ENCODE peak calls at places on chromosomes 4 and X, in four cellular contexts. Y, W, F and K are unnamed samples. For H3K9me3, the result is how much of the 10 kb centered on the place peaks cover.

GRCh38 chrX:68841251-68842049 is 12.6 kb downstream of the EFNB1 start:
- DNase-seq in Y (no peak), W (no peak), F (no peak), K (no peak)

GRCh38 chr4:30720021-30720655 is at the start of gene PCDH7:
- DNase-seq in Y (no peak), W (no peak), F (no peak), K (no peak)

GRCh38 chr4:173318648-173319211 is 15.4 kb downstream of the HMGB2 start:
- DNase-seq in Y (peak), W (no peak), F (peak), K (peak)

GRCh38 chr4:22969314-22969896 is 276.7 kb downstream of the GBA3 start:
- DNase-seq in Y (no peak), W (peak), F (no peak), K (no peak)

GRCh38 chr4:108126806-108127205 is 41.9 kb downstream of the LEF1 start:
- DNase-seq in Y (no peak), W (no peak), F (no peak), K (no peak)

GRCh38 chr4:99722006-99722405 is 64.4 kb upstream of the C4orf54 start:
- DNase-seq in Y (no peak), W (no peak), F (no peak), K (no peak)

GRCh38 chrX:30561191-30561590 is 16.4 kb downstream of the TASL start:
- DNase-seq in Y (no peak), W (no peak), F (peak), K (no peak)

GRCh38 chrX:18887177-18887820 is 96.6 kb downstream of the PHKA2 start:
- DNase-seq in Y (no peak), W (no peak), F (no peak), K (no peak)

GRCh38 chr4:112099701-112100289 is 45.5 kb upstream of the FAM241A start:
- DNase-seq in Y (peak), W (peak), F (peak), K (peak)

GRCh38 chr4:9685692-9686091 is 95.7 kb upstream of the DRD5 start:
- DNase-seq in Y (no peak), W (no peak), F (no peak), K (no peak)

GRCh38 chrX:48896611-48897011 is 957 bp downstream of the TIMM17B start:
- DNase-seq in Y (no peak), W (peak), F (no peak), K (peak)

GRCh38 chrX:2430265-2430825 is 70.4 kb downstream of the DHRSX start:
- DNase-seq in Y (no peak), W (no peak), F (no peak), K (no peak)

GRCh38 chr4:152936446-152937279 is 540 bp downstream of the FHDC1 start:
- DNase-seq in Y (no peak), W (peak), F (peak), K (no peak)

GRCh38 chrX:22039541-22039940 is 7.4 kb downstream of the PHEX start:
- DNase-seq in Y (no peak), W (no peak), F (no peak), K (no peak)

GRCh38 chrX:147884958-147885357 is 26.8 kb upstream of the FMR1 start:
- DNase-seq in Y (no peak), W (no peak), F (no peak), K (no peak)

GRCh38 chr4:187603093-187603395 is 392.5 kb upstream of the ZFP42 start:
- DNase-seq in Y (no peak), W (no peak), F (no peak), K (no peak)

GRCh38 chr4:115325836-115326235 is 212.4 kb upstream of the NDST4 start:
- DNase-seq in Y (no peak), W (no peak), F (no peak), K (no peak)

GRCh38 chr4:183443609-183444148 is 757 bp upstream of the CDKN2AIP start:
- DNase-seq in Y (no peak), W (no peak), F (peak), K (no peak)

GRCh38 chr4:128384091-128384520 is 96.5 kb upstream of the PGRMC2 start:
- DNase-seq in Y (no peak), W (no peak), F (no peak), K (no peak)

GRCh38 chrX:111671668-111672067 is 9.3 kb upstream of the ALG13 start:
- DNase-seq in Y (no peak), W (no peak), F (no peak), K (no peak)

GRCh38 chr4:14465057-14465456 is 537.2 kb upstream of the CPEB2 start:
- DNase-seq in Y (no peak), W (no peak), F (no peak), K (no peak)

GRCh38 chr4:121764702-121765367 is at the start of gene SMIM43:
- DNase-seq in Y (no peak), W (peak), F (no peak), K (no peak)

GRCh38 chr4:180539284-180539683 is 1703.9 kb upstream of the TENM3 start:
- DNase-seq in Y (no peak), W (no peak), F (peak), K (no peak)

GRCh38 chr4:104524591-104524990 is 29.9 kb upstream of the CXXC4 start:
- DNase-seq in Y (no peak), W (no peak), F (no peak), K (no peak)

GRCh38 chrX:72121381-72121780 is 10.3 kb downstream of the RTL5 start:
- DNase-seq in Y (no peak), W (no peak), F (peak), K (no peak)

GRCh38 chr4:146132445-146132844 is 43.1 kb upstream of the LSM6 start:
- DNase-seq in Y (no peak), W (no peak), F (peak), K (no peak)

GRCh38 chr4:118268780-118269179 is 84.0 kb downstream of the PRSS12 start:
- DNase-seq in Y (no peak), W (no peak), F (no peak), K (no peak)

GRCh38 chrX:15855562-15856256 is 1.1 kb upstream of the AP1S2 start:
- DNase-seq in Y (no peak), W (peak), F (peak), K (peak)

GRCh38 chr4:106021737-106022410 is 126.6 kb downstream of the NPNT start:
- DNase-seq in Y (no peak), W (no peak), F (no peak), K (no peak)
- H3K4me2 ChIP-seq in Y (no peak), W (no peak), F (no peak), K (no peak)

DNA sequence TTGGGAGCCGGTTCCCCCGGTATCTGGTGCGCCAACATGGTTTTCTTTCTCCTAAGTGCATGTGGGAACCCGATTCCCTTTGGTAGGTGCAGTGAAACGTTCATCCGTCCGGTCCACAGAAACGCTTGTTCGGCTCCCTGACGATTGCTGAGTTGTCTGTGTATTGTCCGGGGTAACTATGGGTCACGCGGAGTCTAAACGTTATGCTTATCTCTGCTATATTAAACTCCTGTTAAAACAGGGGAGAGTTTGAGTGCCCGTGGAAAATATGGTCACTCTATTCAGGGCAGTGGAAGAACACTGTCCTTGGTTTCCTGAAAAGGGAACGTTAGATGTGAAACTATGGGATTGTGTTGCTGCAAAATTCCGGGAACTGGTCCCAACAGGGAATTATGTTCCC is 32.4 kb upstream of the MGST2 start:
- DNase-seq in Y (no peak), W (no peak), F (no peak), K (no peak)
- TF ChIP-seq EZH2phosphoT487 in Y (no peak), W (no peak), F (no peak), K (no peak)

GRCh38 chrX:531611-531936 is 99.0 kb upstream of the SHOX start:
- DNase-seq in Y (no peak), W (no peak), F (no peak), K (no peak)
- H3K9me3 ChIP-seq in Y (under half), W (under half), F (under half), K (under half)

GRCh38 chr4:55359397-55359916 is 13.4 kb downstream of the SRD5A3 start:
- DNase-seq in Y (no peak), W (no peak), F (no peak), K (no peak)
- H3K4me2 ChIP-seq in Y (peak), W (no peak), F (no peak), K (peak)